ENCODE peak calls at places on chromosomes 11 and 22, in four cellular contexts. E, K, N and T are unnamed samples.
A peak's percentile ranks its signal among the peaks of the same experiment; 100 is the strongest.

GRCh38 chr22:43627485-43628252 is 184.4 kb downstream of the EFCAB6 start:
- DNase-seq in E (no peak), K (no peak), N (no peak), T (no peak)

GRCh38 chr11:59938132-59938531 is at the start of gene OOSP1:
- DNase-seq in E (no peak), K (no peak), N (no peak), T (no peak)

GRCh38 chr11:99370557-99371200 is 349.9 kb downstream of the CNTN5 start:
- DNase-seq in E (no peak), K (no peak), N (no peak), T (no peak)

GRCh38 chr11:96228472-96228871 is 114.5 kb downstream of the MAML2 start:
- DNase-seq in E (peak; percentile 63), K (peak; percentile 81), N (peak; percentile 86), T (no peak)

GRCh38 chr11:2685051-2685450 is 14.7 kb downstream of the KCNQ1OT1 start:
- DNase-seq in E (no peak), K (no peak), N (no peak), T (peak; percentile 11)

GRCh38 chr11:9765320-9766101 is 101.6 kb downstream of the SWAP70 start:
- DNase-seq in E (no peak), K (peak; percentile 41), N (no peak), T (peak; percentile 68)

GRCh38 chr22:44405661-44406060 is 92.4 kb downstream of the RTL6 start:
- DNase-seq in E (no peak), K (no peak), N (no peak), T (no peak)

GRCh38 chr11:71946144-71946571 is 17.3 kb downstream of the RNF121 start:
- DNase-seq in E (no peak), K (no peak), N (peak; percentile 82), T (no peak)

GRCh38 chr22:47878460-47878859 is 1116.0 kb downstream of the TBC1D22A start:
- DNase-seq in E (peak; percentile 95), K (no peak), N (no peak), T (peak; percentile 56)

GRCh38 chr11:19592842-19593241 is 119.8 kb upstream of the NAV2 start:
- DNase-seq in E (no peak), K (no peak), N (no peak), T (no peak)

GRCh38 chr22:26364066-26365015 is 64.7 kb upstream of the ASPHD2 start:
- DNase-seq in E (peak; percentile 55), K (peak; percentile 28), N (peak; percentile 64), T (peak; percentile 73)

GRCh38 chr11:85682330-85683305 is 3.4 kb downstream of the CCDC89 start:
- DNase-seq in E (no peak), K (peak; percentile 48), N (no peak), T (no peak)

GRCh38 chr11:115208808-115209259 is 295.4 kb downstream of the CADM1 start:
- DNase-seq in E (no peak), K (no peak), N (no peak), T (no peak)

GRCh38 chr11:113572349-113572748 is 97.2 kb upstream of the DRD2 start:
- DNase-seq in E (no peak), K (no peak), N (no peak), T (no peak)

GRCh38 chr11:114060402-114061052 is 1.0 kb downstream of the ZBTB16 start:
- DNase-seq in E (no peak), K (no peak), N (peak; percentile 49), T (no peak)

GRCh38 chr22:27405672-27406388 is 395.7 kb downstream of the MN1 start:
- DNase-seq in E (no peak), K (peak; percentile 49), N (peak; percentile 45), T (peak; percentile 60)

GRCh38 chr11:57144531-57145320 is 37.0 kb upstream of the LRRC55 start:
- DNase-seq in E (no peak), K (no peak), N (no peak), T (peak; percentile 32)

GRCh38 chr11:126712017-126712625 is 288.4 kb downstream of the KIRREL3 start:
- DNase-seq in E (no peak), K (no peak), N (no peak), T (no peak)

GRCh38 chr11:128240546-128240945 is 346.8 kb downstream of the ETS1 start:
- DNase-seq in E (no peak), K (no peak), N (no peak), T (no peak)

GRCh38 chr22:20729194-20729593 is 44.7 kb upstream of the SERPIND1 start:
- DNase-seq in E (no peak), K (no peak), N (no peak), T (no peak)
- H3K36me3 ChIP-seq in E (no peaks in the 10 kb centered on the region), K (peaks cover 82% of the 10 kb centered on the region), N (peaks cover 3% of the 10 kb centered on the region), T (peaks cover 2% of the 10 kb centered on the region)

GRCh38 chr11:43578346-43579170 is 102.0 kb upstream of the HSD17B12 start:
- DNase-seq in E (no peak), K (no peak), N (peak; percentile 53), T (no peak)
- H3K4me1 ChIP-seq in E (no peaks in the 10 kb centered on the region), K (peaks cover 57% of the 10 kb centered on the region), N (peaks cover 23% of the 10 kb centered on the region), T (no peaks in the 10 kb centered on the region)

DNA sequence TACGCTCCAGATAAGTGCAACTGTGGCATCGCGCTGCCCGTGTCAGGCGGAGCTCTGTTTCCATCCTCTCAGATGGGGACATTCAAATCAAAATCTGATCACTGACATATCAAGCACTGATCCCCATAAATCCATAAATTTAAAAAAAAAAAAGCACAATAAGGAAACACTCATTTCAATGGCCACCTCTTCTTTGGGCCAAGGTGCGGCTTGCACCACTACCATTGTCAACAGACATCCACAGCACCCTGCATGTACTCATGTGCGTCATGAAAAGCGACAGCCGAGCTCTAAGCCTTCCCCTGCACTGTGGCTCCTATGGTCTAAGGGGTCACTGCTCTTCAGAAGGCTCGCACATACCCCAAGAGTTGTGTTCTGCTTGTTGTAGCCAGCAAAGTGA is 26.7 kb upstream of the SERPIND1 start:
- DNase-seq in E (no peak), K (no peak), N (no peak), T (no peak)
- H3K36me3 ChIP-seq in E (no peaks in the 10 kb centered on the region), K (peaks cover 94% of the 10 kb centered on the region), N (peaks cover 2% of the 10 kb centered on the region), T (peaks cover 3% of the 10 kb centered on the region)

DNA sequence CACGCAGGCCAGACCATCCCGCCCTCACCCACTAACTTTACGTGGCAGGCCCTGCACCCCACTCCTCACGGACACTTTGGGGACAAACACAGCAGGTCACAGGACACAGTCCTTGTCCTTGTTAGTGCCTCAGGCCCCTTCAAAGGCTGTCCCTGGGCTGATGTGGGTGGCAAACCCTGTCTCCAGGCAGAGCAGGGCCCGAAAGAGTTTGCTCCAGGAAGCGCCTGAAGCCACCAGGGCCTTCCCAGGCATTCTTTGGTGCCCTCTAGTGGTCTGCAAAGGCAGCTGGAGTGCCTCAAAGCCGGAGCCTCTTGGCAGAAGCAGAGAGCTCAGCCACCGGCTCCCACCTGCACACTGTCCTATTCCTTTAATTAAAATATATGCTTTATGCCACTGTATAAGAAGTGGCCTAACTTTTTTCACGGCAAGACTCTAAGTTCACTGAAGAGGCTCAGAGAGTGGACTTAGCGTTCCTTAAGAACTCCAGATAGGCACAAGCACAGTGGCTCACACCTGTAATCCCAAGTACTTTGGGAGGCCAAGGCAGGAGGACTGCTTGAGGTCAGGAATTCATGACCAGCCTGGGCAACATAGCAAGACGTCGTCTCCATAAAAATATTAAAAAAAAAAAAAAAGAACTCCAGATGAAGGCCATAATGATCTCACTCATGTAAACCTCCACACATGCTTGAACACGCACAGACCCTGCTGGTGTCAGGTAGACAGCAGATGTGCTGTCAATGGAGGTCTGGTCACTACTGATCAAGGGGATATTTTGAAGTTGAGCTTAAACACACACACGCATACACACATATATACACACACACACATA is 11.1 kb downstream of the TXN2 start:
- DNase-seq in E (peak; percentile 77), K (peak; percentile 73), N (peak; percentile 82), T (peak; percentile 83)
- H3K4me1 ChIP-seq in E (peaks cover 66% of the 10 kb centered on the region), K (peaks cover 64% of the 10 kb centered on the region), N (peaks cover 63% of the 10 kb centered on the region), T (peaks cover 3% of the 10 kb centered on the region)

GRCh38 chr11:87662287-87662686 is 513.0 kb downstream of the RAB38 start:
- DNase-seq in E (no peak), K (no peak), N (no peak), T (no peak)

GRCh38 chr11:87661270-87661669 is 514.0 kb downstream of the RAB38 start:
- DNase-seq in E (no peak), K (no peak), N (no peak), T (no peak)

DNA sequence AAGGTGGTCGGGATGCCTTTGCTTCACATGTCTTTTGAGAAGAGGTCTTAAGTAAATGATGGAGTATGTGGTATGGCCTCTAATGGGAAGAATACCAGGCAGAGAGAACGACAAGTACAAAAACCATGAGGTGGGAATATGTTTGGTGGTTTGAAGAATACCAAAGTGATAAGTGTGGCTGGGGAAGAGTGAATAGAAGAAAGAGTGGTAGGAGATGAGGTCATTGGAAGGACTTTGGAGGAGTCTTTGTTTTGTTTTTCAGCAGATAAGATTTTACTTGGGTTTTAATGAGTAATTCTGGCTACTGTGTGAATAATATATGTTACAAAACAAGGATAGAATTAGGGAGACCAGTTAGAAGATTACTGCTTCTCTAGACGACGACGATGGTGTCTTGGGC is 515.4 kb downstream of the RAB38 start:
- DNase-seq in E (no peak), K (no peak), N (no peak), T (no peak)
- H3K36me3 ChIP-seq in E (no peaks in the 10 kb centered on the region), K (no peaks in the 10 kb centered on the region), N (no peaks in the 10 kb centered on the region), T (no peaks in the 10 kb centered on the region)

GRCh38 chr22:37607010-37607911 is 1.4 kb upstream of the GGA1 start:
- DNase-seq in E (peak; percentile 97), K (peak; percentile 65), N (peak; percentile 86), T (peak; percentile 96)

GRCh38 chr22:37608477-37609239 is at the start of gene GGA1:
- DNase-seq in E (peak; percentile 95), K (peak; percentile 94), N (peak; percentile 97), T (peak; percentile 94)

GRCh38 chr22:37610480-37611148 is 2.0 kb downstream of the GGA1 start:
- DNase-seq in E (peak; percentile 9), K (no peak), N (no peak), T (no peak)

GRCh38 chr22:37609240-37610152 is 862 bp downstream of the GGA1 start:
- DNase-seq in E (peak; percentile 34), K (no peak), N (peak; percentile 32), T (no peak)

DNA sequence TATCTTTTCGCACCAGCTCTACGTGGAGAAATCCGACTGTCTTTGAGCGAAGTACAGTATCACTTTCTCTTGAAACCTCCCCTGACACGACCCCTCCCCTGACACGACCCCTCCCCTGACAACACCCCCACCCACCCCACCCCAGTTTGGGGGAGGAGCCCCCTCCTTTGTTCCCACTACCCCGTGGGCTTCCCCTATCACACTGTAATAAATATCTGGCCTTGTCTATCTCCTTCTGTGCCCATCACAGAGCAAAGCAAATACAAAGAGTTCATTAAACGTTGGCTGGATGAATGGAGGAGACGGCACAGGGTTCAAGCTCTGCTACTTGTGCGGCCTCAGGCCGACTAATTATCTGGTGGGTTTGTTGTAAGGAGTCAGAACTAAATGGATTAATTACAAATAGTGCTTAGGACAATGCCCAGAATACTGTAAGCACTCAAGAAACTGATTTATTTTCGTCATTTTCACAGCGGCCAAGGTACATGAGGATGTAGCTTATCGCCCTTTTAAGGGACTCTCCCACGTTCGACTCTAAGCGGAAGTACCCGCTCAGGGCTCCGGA is 640 bp upstream of the GGA1 start:
- DNase-seq in E (no peak), K (no peak), N (no peak), T (no peak)
- H3K4me1 ChIP-seq in E (peaks cover 43% of the 10 kb centered on the region), K (peaks cover 25% of the 10 kb centered on the region), N (peaks cover 19% of the 10 kb centered on the region), T (peaks cover 12% of the 10 kb centered on the region)

GRCh38 chr11:61302550-61302949 is 7.4 kb upstream of the VWCE start:
- DNase-seq in E (no peak), K (no peak), N (no peak), T (no peak)
- H3K36me3 ChIP-seq in E (peaks cover 27% of the 10 kb centered on the region), K (peaks cover 94% of the 10 kb centered on the region), N (peaks cover 31% of the 10 kb centered on the region), T (peaks cover 8% of the 10 kb centered on the region)

GRCh38 chr11:6437993-6438392 is 2.8 kb downstream of the HPX start:
- DNase-seq in E (no peak), K (no peak), N (no peak), T (no peak)
- H3K4me1 ChIP-seq in E (no peaks in the 10 kb centered on the region), K (peaks cover 8% of the 10 kb centered on the region), N (no peaks in the 10 kb centered on the region), T (peaks cover 41% of the 10 kb centered on the region)